ENCODE peak calls at places on chromosomes 7 and 10, in nine cellular contexts. Q is kidney epithelial cell; F is GM23338; X is NCI-H1436; H is stimulated activated CD8-positive, alpha-beta memory T cell treated with anti-CD3 and anti-CD28 coated beads, Interleukin-7, amount 100 ng/mL, for 24 hours; G is RCC 7860; O is AG04449; Z is adrenal gland; E is mucosa of descending colon. B is an unnamed sample.

GRCh38 chr10:117666131-117666530 is 123.6 kb downstream of the EMX2 start:
- DNase-seq in Q (no peak), F (no peak), X (no peak), H (no peak), G (no peak), O (no peak), Z (no peak), E (no peak), B (no peak)

GRCh38 chr7:149624006-149624405 is 126.4 kb upstream of the ZNF746 start:
- DNase-seq in Q (no peak), F (peak; percentile 43), X (no peak), H (no peak), G (no peak), O (no peak), Z (peak; percentile 39), E (peak; percentile 64), B (no peak)

GRCh38 chr10:95389176-95389575 is 98.4 kb upstream of the PDLIM1 start:
- DNase-seq in Q (no peak), F (no peak), X (no peak), H (no peak), G (no peak), O (no peak), Z (no peak), E (no peak), B (no peak)

GRCh38 chr10:132170561-132171361 is 16.0 kb upstream of the DPYSL4 start:
- DNase-seq in Q (no peak), F (no peak), X (no peak), H (no peak), G (peak; percentile 8), O (no peak), Z (no peak), E (no peak), B (no peak)

GRCh38 chr7:11430112-11430511 is 401.9 kb downstream of the THSD7A start:
- DNase-seq in Q (no peak), F (no peak), X (no peak), H (no peak), G (no peak), O (no peak), Z (no peak), E (no peak), B (no peak)

GRCh38 chr7:1961776-1962276 is 270.9 kb downstream of the MAD1L1 start:
- DNase-seq in Q (peak; percentile 55), F (no peak), X (no peak), H (no peak), G (peak; percentile 85), O (peak; percentile 75), Z (no peak), E (no peak), B (no peak)

GRCh38 chr7:57308631-57309408 is 141.2 kb upstream of the ZNF716 start:
- DNase-seq in Q (no peak), F (peak; percentile 3), X (no peak), H (no peak), G (no peak), O (no peak), Z (peak; percentile 64), E (no peak), B (no peak)

GRCh38 chr7:69695998-69696657 is 97.9 kb downstream of the AUTS2 start:
- DNase-seq in Q (no peak), F (no peak), X (peak; percentile 24), H (no peak), G (no peak), O (no peak), Z (no peak), E (no peak), B (no peak)

GRCh38 chr10:131929122-131929845 is 28.5 kb downstream of the PPP2R2D start:
- DNase-seq in Q (no peak), F (peak; percentile 35), X (no peak), H (no peak), G (no peak), O (no peak), Z (no peak), E (no peak), B (no peak)

GRCh38 chr10:95133997-95134396 is 60.0 kb upstream of the ACSM6 start:
- DNase-seq in Q (no peak), F (peak; percentile 26), X (no peak), H (no peak), G (no peak), O (no peak), Z (no peak), E (no peak), B (no peak)

GRCh38 chr10:35218339-35218955 is 91.8 kb downstream of the CREM start:
- DNase-seq in Q (no peak), F (peak; percentile 95), X (peak; percentile 92), H (peak; percentile 65), G (peak; percentile 68), O (no peak), Z (peak; percentile 95), E (peak; percentile 65), B (peak; percentile 82)

GRCh38 chr10:119358140-119358512 is 150.8 kb downstream of the GRK5 start:
- DNase-seq in Q (no peak), F (no peak), X (no peak), H (no peak), G (no peak), O (no peak), Z (no peak), E (no peak), B (peak; percentile 58)

GRCh38 chr10:5291501-5292195 is 73.1 kb upstream of the UCN3 start:
- DNase-seq in Q (peak; percentile 42), F (no peak), X (peak; percentile 56), H (no peak), G (peak; percentile 17), O (peak; percentile 40), Z (peak; percentile 42), E (peak; percentile 49), B (peak; percentile 50)

GRCh38 chr7:28722684-28723083 is 235.4 kb downstream of the TRIL start:
- DNase-seq in Q (no peak), F (no peak), X (peak; percentile 75), H (no peak), G (no peak), O (no peak), Z (no peak), E (no peak), B (no peak)

GRCh38 chr10:11823122-11823988 is at the start of gene PROSER2:
- DNase-seq in Q (no peak), F (peak; percentile 67), X (no peak), H (no peak), G (peak; percentile 40), O (no peak), Z (no peak), E (peak; percentile 82), B (peak; percentile 40)

GRCh38 chr7:156160811-156161210 is 348.5 kb upstream of the SHH start:
- DNase-seq in Q (no peak), F (peak; percentile 70), X (peak; percentile 11), H (no peak), G (no peak), O (no peak), Z (no peak), E (peak; percentile 34), B (no peak)

GRCh38 chr7:77415474-77415821 is 701 bp downstream of the GSAP start:
- DNase-seq in Q (no peak), F (peak; percentile 43), X (no peak), H (no peak), G (no peak), O (no peak), Z (no peak), E (peak; percentile 54), B (no peak)

GRCh38 chr10:90801608-90802007 is 56.2 kb downstream of the HTR7 start:
- DNase-seq in Q (no peak), F (no peak), X (no peak), H (no peak), G (no peak), O (no peak), Z (no peak), E (no peak), B (no peak)

B was measured in heart left ventricle.